ENCODE peak calls at places on chromosomes 7 and 10, in six cellular contexts. L is foreskin melanocyte, O is cardiac muscle cell, T is C1 segment of cervical spinal cord, A is nucleus accumbens, M is dermis microvascular lymphatic vessel endothelial cell. Y is an unnamed sample.

GRCh38 chr7:158028290-158028941 is 559.2 kb downstream of the PTPRN2 start:
- DNase-seq in L (no peak), O (no peak), T (no peak), A (no peak), M (no peak), Y (no peak)

GRCh38 chr10:67156239-67156638 is 230.4 kb downstream of the LRRTM3 start:
- DNase-seq in L (no peak), O (no peak), T (no peak), A (no peak), M (no peak), Y (no peak)

GRCh38 chr7:415646-416525 is 103.8 kb downstream of the PDGFA start:
- DNase-seq in L (no peak), O (no peak), T (no peak), A (no peak), M (no peak), Y (peak; percentile 44)

GRCh38 chr7:150417863-150418262 is 32.6 kb upstream of the GIMAP8 start:
- DNase-seq in L (no peak), O (no peak), T (no peak), A (no peak), M (no peak), Y (no peak)

GRCh38 chr10:102845352-102845902 is 8.2 kb upstream of the CYP17A1 start:
- DNase-seq in L (no peak), O (no peak), T (no peak), A (no peak), M (no peak), Y (no peak)

GRCh38 chr10:119118231-119118630 is 14.3 kb downstream of the DENND10 start:
- DNase-seq in L (no peak), O (no peak), T (no peak), A (no peak), M (no peak), Y (no peak)

GRCh38 chr7:116170180-116170579 is 40.2 kb upstream of the TES start:
- DNase-seq in L (peak; percentile 46), O (no peak), T (no peak), A (no peak), M (no peak), Y (no peak)

GRCh38 chr10:102043456-102043855 is 12.5 kb downstream of the ARMH3 start:
- DNase-seq in L (no peak), O (no peak), T (no peak), A (no peak), M (no peak), Y (no peak)

GRCh38 chr10:106173838-106174237 is 990.7 kb downstream of the SORCS1 start:
- DNase-seq in L (no peak), O (no peak), T (no peak), A (no peak), M (no peak), Y (no peak)

GRCh38 chr7:155230169-155230593 is 67.5 kb upstream of the INSIG1 start:
- DNase-seq in L (peak; percentile 99), O (no peak), T (no peak), A (peak; percentile 91), M (no peak), Y (no peak)

GRCh38 chr7:8060241-8060640 is 91.6 kb downstream of the GLCCI1 start:
- DNase-seq in L (no peak), O (no peak), T (no peak), A (no peak), M (no peak), Y (no peak)

GRCh38 chr7:77428777-77429231 is 12.7 kb upstream of the GSAP start:
- DNase-seq in L (no peak), O (peak; percentile 75), T (no peak), A (no peak), M (no peak), Y (no peak)